ENCODE peak calls at places on chromosomes 5 and 9, in six cellular contexts. I is RWPE1; X is activated T-helper 1 cell treated with Interleukin-2 at 50 U/mL for 16 hours; O is stimulated activated naive B cell treated with anti-CD40 and anti-IgM and Interleukin-4, amounts not matched to agents 10 μg/mL and 1 μg/mL and 100 μg/mL, for 72 hours; U is tibial nerve; D is foreskin fibroblast. B is an unnamed sample.

GRCh38 chr5:145479271-145479670 is 355.9 kb downstream of the PRELID2 start:
- DNase-seq in X (no peak), D (no peak), O (no peak), I (peak), U (no peak), B (no peak)

GRCh38 chr5:73789851-73790281 is 163.9 kb downstream of the ARHGEF28 start:
- DNase-seq in I (no peak), X (no peak), O (no peak), U (no peak), D (no peak), B (no peak)

GRCh38 chr9:13646500-13646899 is 367.0 kb upstream of the MPDZ start:
- DNase-seq in O (no peak), U (no peak), I (no peak), X (no peak), D (no peak), B (no peak)

GRCh38 chr5:36494756-36495637 is 111.4 kb upstream of the SLC1A3 start:
- DNase-seq in I (no peak), X (no peak), U (no peak), O (no peak), D (no peak), B (peak)

GRCh38 chr5:98365126-98365525 is 408.3 kb upstream of the RGMB start:
- DNase-seq in D (no peak), U (no peak), I (no peak), X (no peak), O (no peak), B (no peak)

GRCh38 chr5:55407059-55407684 is 99.4 kb downstream of the MTREX start:
- DNase-seq in I (peak), U (no peak), X (no peak), O (no peak), D (peak), B (peak)

GRCh38 chr9:27385606-27386005 is 88.7 kb upstream of the EQTN start:
- DNase-seq in O (no peak), X (no peak), U (no peak), D (no peak), I (no peak), B (no peak)

GRCh38 chr9:114250235-114250568 is 72.7 kb upstream of the ORM1 start:
- DNase-seq in U (peak), D (peak), I (no peak), O (no peak), X (no peak), B (peak)

GRCh38 chr5:108935602-108936001 is 187.9 kb downstream of the FER start:
- DNase-seq in I (no peak), U (no peak), D (no peak), X (no peak), O (no peak), B (no peak)

GRCh38 chr5:78065663-78066062 is 228.8 kb downstream of the AP3B1 start:
- DNase-seq in U (no peak), I (no peak), D (no peak), O (no peak), X (no peak), B (no peak)

GRCh38 chr5:107990881-107991810 is 320.4 kb upstream of the EFNA5 start:
- DNase-seq in X (no peak), U (no peak), D (no peak), O (no peak), I (no peak), B (no peak)

GRCh38 chr5:160545832-160546231 is 124.2 kb downstream of the PTTG1 start:
- DNase-seq in I (no peak), D (no peak), X (no peak), U (no peak), O (no peak), B (no peak)

GRCh38 chr9:33867747-33868429 is 50.9 kb downstream of the UBE2R2 start:
- DNase-seq in D (peak), X (no peak), U (peak), O (no peak), I (no peak), B (no peak)

GRCh38 chr9:129523953-129524847 is 96.7 kb downstream of the C9orf50 start:
- DNase-seq in D (no peak), O (no peak), I (no peak), X (no peak), U (no peak), B (no peak)

GRCh38 chr5:21817668-21818419 is 1035.3 kb downstream of the CDH12 start:
- DNase-seq in X (no peak), I (no peak), D (no peak), U (no peak), O (no peak), B (no peak)

GRCh38 chr5:136026636-136027035 is 2.2 kb upstream of the TGFBI start:
- DNase-seq in U (no peak), X (no peak), O (no peak), I (no peak), D (no peak), B (no peak)

GRCh38 chr9:94577541-94577940 is 16.1 kb downstream of the FBP2 start:
- DNase-seq in I (no peak), U (no peak), D (no peak), X (no peak), O (no peak), B (no peak)

GRCh38 chr5:146388418-146388817 is 49.8 kb downstream of the POU4F3 start:
- DNase-seq in D (peak), X (no peak), I (no peak), U (no peak), O (no peak), B (no peak)

GRCh38 chr9:91047529-91047928 is 245.9 kb downstream of the SYK start:
- DNase-seq in X (no peak), O (no peak), D (no peak), U (no peak), I (no peak), B (no peak)

GRCh38 chr5:17096975-17097695 is 120.3 kb upstream of the BASP1 start:
- DNase-seq in I (peak), U (no peak), X (no peak), D (no peak), O (no peak), B (no peak)

GRCh38 chr9:132032584-132032945 is 47.1 kb downstream of the MED27 start:
- DNase-seq in U (no peak), I (no peak), O (no peak), X (no peak), D (no peak), B (no peak)

GRCh38 chr5:59819806-59820205 is 73.7 kb downstream of the PDE4D start:
- DNase-seq in I (no peak), U (no peak), D (no peak), X (no peak), O (no peak), B (no peak)

GRCh38 chr5:179149278-179149677 is 89.1 kb downstream of the ZNF354C start:
- DNase-seq in D (no peak), I (no peak), O (no peak), X (no peak), U (no peak), B (no peak)

GRCh38 chr9:114060070-114060469 is 18.0 kb downstream of the AMBP start:
- DNase-seq in U (no peak), I (no peak), X (no peak), O (no peak), D (no peak), B (no peak)

GRCh38 chr5:89342106-89342876 is 459.3 kb upstream of the MEF2C start:
- DNase-seq in I (no peak), X (no peak), O (no peak), U (no peak), D (peak), B (no peak)

GRCh38 chr5:55113327-55113726 is 10.9 kb downstream of the GZMA start:
- DNase-seq in U (no peak), X (no peak), I (no peak), D (no peak), O (no peak), B (no peak)